ENCODE peak calls at places on chromosomes 3 and 15, in seven cellular contexts. G is GM23248; T is stimulated activated CD8-positive, alpha-beta memory T cell treated with anti-CD3 and anti-CD28 coated beads, Interleukin-15, amount 100 ng/mL, for 24 hours; Z is stomach; X is activated T-cell treated with anti-CD3 and anti-CD28 coated beads, Interleukin-2, amount 50 U/mL, for 4 hours; B is COR-L47; D is left cardiac atrium. F is an unnamed sample.

GRCh38 chr3:45665101-45665572 is 24.1 kb upstream of the SACM1L start:
- DNase-seq in X (peak; percentile 44), D (no peak), G (peak; percentile 61), T (peak; percentile 12), Z (peak; percentile 70), B (peak; percentile 37), F (peak; percentile 58)

GRCh38 chr15:85543741-85544155 is 163.3 kb downstream of the AKAP13 start:
- DNase-seq in B (peak; percentile 88), D (peak; percentile 66), Z (peak; percentile 86), X (peak; percentile 10), G (no peak), T (no peak), F (no peak)

GRCh38 chr3:79250746-79251145 is 517.1 kb downstream of the ROBO1 start:
- DNase-seq in D (no peak), Z (no peak), B (no peak), G (no peak), T (no peak), X (no peak), F (no peak)

GRCh38 chr3:12986031-12986430 is 87.2 kb downstream of the IQSEC1 start:
- DNase-seq in D (no peak), T (no peak), X (no peak), Z (no peak), G (no peak), B (no peak), F (no peak)

GRCh38 chr3:126305427-126305826 is 51.8 kb downstream of the KLF15 start:
- DNase-seq in D (no peak), G (peak; percentile 42), T (no peak), Z (no peak), B (no peak), X (no peak), F (no peak)

GRCh38 chr3:14147617-14148016 is 22.8 kb downstream of the TMEM43 start:
- DNase-seq in Z (no peak), T (no peak), D (no peak), G (no peak), X (no peak), B (no peak), F (no peak)

GRCh38 chr3:181510500-181510899 is 201.2 kb upstream of the SOX2 start:
- DNase-seq in D (no peak), X (no peak), T (no peak), G (no peak), Z (no peak), B (no peak), F (no peak)

GRCh38 chr3:33883538-33884203 is 85.2 kb downstream of the PDCD6IP start:
- DNase-seq in G (peak; percentile 62), D (no peak), Z (no peak), T (no peak), X (no peak), B (peak; percentile 27), F (no peak)

GRCh38 chr3:152825566-152825965 is 9.4 kb upstream of the P2RY1 start:
- DNase-seq in B (no peak), Z (no peak), X (no peak), T (no peak), D (no peak), G (peak; percentile 1), F (no peak)

GRCh38 chr3:10223676-10224639 is 24.3 kb upstream of the TATDN2 start:
- DNase-seq in T (no peak), G (peak; percentile 23), X (peak; percentile 21), B (no peak), Z (peak; percentile 31), D (no peak), F (no peak)

GRCh38 chr15:60679256-60679655 is 200.3 kb upstream of the ICE2 start:
- DNase-seq in Z (no peak), D (no peak), B (no peak), G (peak; percentile 76), X (no peak), T (no peak), F (peak; percentile 19)

GRCh38 chr15:31587583-31587982 is 260.9 kb downstream of the KLF13 start:
- DNase-seq in Z (no peak), T (no peak), G (no peak), B (no peak), X (no peak), D (no peak), F (no peak)

GRCh38 chr3:67524046-67524445 is 130.4 kb downstream of the SUCLG2 start:
- DNase-seq in X (no peak), D (no peak), T (no peak), Z (no peak), G (peak; percentile 75), B (no peak), F (no peak)

GRCh38 chr15:27763514-27763913 is 335.6 kb downstream of the OCA2 start:
- DNase-seq in G (no peak), X (no peak), D (no peak), Z (no peak), B (no peak), T (no peak), F (no peak)

GRCh38 chr15:75138016-75138999 is 63.4 kb upstream of the C15orf39 start:
- DNase-seq in G (peak; percentile 68), B (no peak), T (no peak), X (no peak), Z (no peak), D (no peak), F (no peak)

GRCh38 chr3:34212175-34212574 is 413.7 kb downstream of the PDCD6IP start:
- DNase-seq in Z (peak; percentile 47), B (no peak), D (no peak), X (no peak), G (no peak), T (no peak), F (no peak)

GRCh38 chr15:48052871-48053383 is 67.9 kb upstream of the SLC24A5 start:
- DNase-seq in B (peak; percentile 79), T (no peak), X (no peak), G (peak; percentile 2), Z (no peak), D (no peak), F (no peak)

F was measured in SHP77.